ENCODE peak calls at places on chromosomes 2 and 18, in nine cellular contexts. B, L, T, Z, A, J, H, K and W are unnamed samples.

GRCh38 chr2:234405472-234405871 is 91.4 kb downstream of the ARL4C start:
- DNase-seq in K (no peak), Z (no peak), B (no peak), J (no peak), A (no peak), T (no peak), H (no peak), L (no peak), W (no peak)

GRCh38 chr2:178764097-178764496 is 43.1 kb downstream of the TTN start:
- DNase-seq in T (no peak), H (no peak), B (no peak), Z (no peak), A (no peak), K (no peak), L (no peak), J (no peak), W (no peak)

GRCh38 chr18:7576685-7577084 is 9.6 kb downstream of the PTPRM start:
- DNase-seq in K (no peak), Z (no peak), H (peak), J (no peak), T (no peak), L (no peak), A (no peak), B (no peak), W (no peak)

GRCh38 chr18:54392621-54393023 is 34.9 kb downstream of the C18orf54 start:
- DNase-seq in T (peak), J (no peak), A (no peak), B (no peak), K (no peak), H (peak), Z (no peak), L (peak), W (peak)

GRCh38 chr2:58436842-58437241 is 195.7 kb upstream of the FANCL start:
- DNase-seq in Z (no peak), K (no peak), H (no peak), T (peak), L (no peak), B (no peak), A (no peak), J (no peak), W (no peak)

GRCh38 chr18:78421392-78421791 is 558.2 kb upstream of the SALL3 start:
- DNase-seq in T (no peak), B (no peak), A (no peak), J (no peak), H (no peak), K (no peak), L (no peak), Z (no peak), W (no peak)

GRCh38 chr18:51765712-51766360 is 568.4 kb upstream of the MEX3C start:
- DNase-seq in A (no peak), L (no peak), B (no peak), K (no peak), T (no peak), H (no peak), Z (no peak), J (no peak), W (no peak)

GRCh38 chr2:108199726-108200125 is 40.0 kb upstream of the SULT1C3 start:
- DNase-seq in Z (no peak), T (no peak), H (peak), B (no peak), L (peak), A (peak), J (no peak), K (no peak), W (no peak)

GRCh38 chr2:203972066-203972465 is 35.5 kb downstream of the ICOS start:
- DNase-seq in T (no peak), Z (no peak), A (no peak), L (no peak), H (no peak), J (no peak), B (no peak), K (no peak), W (no peak)

GRCh38 chr2:38174646-38175096 is 98.7 kb upstream of the CYP1B1 start:
- DNase-seq in T (peak), Z (peak), K (no peak), L (peak), J (no peak), H (peak), B (no peak), A (peak), W (peak)

GRCh38 chr2:96977631-96978195 is 8.7 kb downstream of the FAM178B start:
- DNase-seq in Z (no peak), K (no peak), B (no peak), L (peak), T (peak), A (no peak), H (peak), J (no peak), W (no peak)
- H3K4me3 ChIP-seq in Z (no peak), K (no peak), B (no peak), L (no peak), T (no peak), A (no peak), H (no peak), J (no peak), W (no peak)

GRCh38 chr2:15560404-15560987 is 638 bp downstream of the NBAS start:
- DNase-seq in Z (no peak), H (peak), A (no peak), J (no peak), B (no peak), T (peak), L (peak), K (peak), W (no peak)
- TF ChIP-seq CTCF in Z (no peak), H (no peak), A (no peak), J (no peak), B (no peak), T (no peak), L (no peak), K (no peak), W (no peak)

DNA sequence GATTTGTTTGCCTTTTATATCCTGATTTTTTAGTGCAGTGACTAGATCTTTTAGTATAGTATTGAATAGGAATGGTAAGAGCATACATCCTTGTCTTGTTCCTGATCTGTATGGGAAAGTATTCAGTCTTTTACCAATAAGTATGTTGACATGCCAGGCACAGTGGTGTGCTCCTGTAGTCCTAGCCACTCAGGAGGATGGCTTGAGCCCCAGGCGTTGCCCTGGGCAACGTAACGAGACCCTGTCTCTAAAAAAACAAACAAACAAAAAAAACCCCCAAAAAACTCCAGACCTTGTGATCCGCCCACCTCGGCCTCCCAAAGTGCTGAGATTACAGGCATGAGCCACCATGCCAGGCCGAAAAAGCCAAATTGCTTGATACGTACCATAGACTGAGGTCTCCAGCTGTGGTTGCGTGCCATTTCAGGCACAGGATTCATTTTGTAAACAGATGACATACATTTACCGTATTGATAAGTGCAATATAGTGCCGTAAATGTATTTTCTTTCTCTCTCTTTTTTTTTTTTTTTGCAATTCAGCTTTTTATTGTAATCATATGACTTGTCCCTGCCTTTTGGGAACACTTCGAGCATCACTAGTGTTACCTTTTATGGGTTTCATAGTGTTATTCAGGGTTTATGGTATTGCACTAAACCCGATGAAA is 18.5 kb downstream of the BIRC6 start:
- DNase-seq in T (no peak), K (no peak), Z (no peak), B (no peak), J (no peak), A (no peak), H (no peak), L (no peak), W (no peak)
- H3K4me3 ChIP-seq in T (no peak), K (no peak), Z (no peak), B (no peak), J (no peak), A (no peak), H (no peak), L (no peak), W (no peak)

GRCh38 chr18:11040823-11041712 is 108.3 kb downstream of the PIEZO2 start:
- DNase-seq in Z (no peak), T (peak), K (no peak), H (peak), J (no peak), A (no peak), B (no peak), L (peak), W (peak)
- TF ChIP-seq CTCF in Z (peak), T (peak), K (peak), H (peak), J (peak), A (peak), B (peak), L (peak), W (peak)

DNA sequence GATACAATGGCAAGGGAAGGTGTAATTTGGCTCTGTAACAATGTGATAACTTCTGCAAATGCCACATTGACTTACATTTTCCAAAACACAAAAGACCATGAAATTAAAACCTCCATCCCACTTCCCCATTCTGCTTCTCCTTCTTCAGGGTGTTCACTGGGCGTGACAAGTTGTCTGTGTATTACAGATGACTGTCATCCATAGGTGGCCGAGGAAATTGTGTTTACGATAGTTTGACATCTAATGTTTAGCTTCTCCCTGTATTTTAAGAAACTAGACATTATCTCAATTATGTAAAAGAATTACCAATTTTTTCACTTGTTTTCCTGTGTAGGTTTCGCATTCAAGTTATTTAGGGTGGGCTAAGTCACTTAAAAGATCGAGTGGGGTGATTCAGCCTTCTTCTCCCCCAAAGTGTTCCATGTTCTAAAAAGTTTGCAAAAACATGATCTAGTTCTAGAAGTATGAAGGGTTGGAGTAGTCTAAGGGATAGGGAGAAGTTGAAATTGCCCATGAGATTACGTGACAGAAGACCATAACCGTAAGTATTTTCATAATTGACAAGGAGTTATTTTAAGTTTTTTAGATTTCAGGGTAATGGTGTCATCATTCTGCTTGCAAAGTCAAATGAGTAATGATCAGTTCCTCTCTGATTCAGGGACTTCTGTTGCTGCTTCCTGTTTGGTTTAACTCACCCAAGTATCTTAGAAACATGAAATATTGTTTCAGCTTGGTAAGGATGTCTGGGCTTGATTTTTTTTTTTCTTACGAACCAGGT is 25.2 kb upstream of the CYTIP start:
- DNase-seq in L (peak), T (no peak), J (no peak), A (peak), Z (no peak), K (no peak), B (no peak), H (peak), W (peak)
- H3K4me3 ChIP-seq in L (no peak), T (no peak), J (peak), A (no peak), Z (no peak), K (no peak), B (no peak), H (no peak), W (no peak)

GRCh38 chr18:74116628-74117554 is 30.7 kb downstream of the FBXO15 start:
- DNase-seq in L (peak), J (no peak), A (no peak), B (no peak), H (peak), Z (no peak), T (peak), K (no peak), W (peak)
- TF ChIP-seq CTCF in L (peak), J (peak), A (peak), B (peak), H (peak), Z (peak), T (peak), K (peak), W (peak)

GRCh38 chr2:168486440-168486839 is 30.4 kb downstream of the CERS6 start:
- DNase-seq in A (no peak), H (no peak), K (no peak), B (no peak), L (no peak), J (no peak), Z (no peak), T (no peak), W (no peak)

GRCh38 chr2:168495524-168495923 is 39.5 kb downstream of the CERS6 start:
- DNase-seq in L (no peak), Z (no peak), K (no peak), B (no peak), J (no peak), T (no peak), H (no peak), A (no peak), W (no peak)

GRCh38 chr2:168494190-168494711 is 38.2 kb downstream of the CERS6 start:
- DNase-seq in Z (no peak), B (no peak), A (no peak), T (peak), H (peak), L (peak), J (no peak), K (no peak), W (no peak)

GRCh38 chr2:168490916-168491605 is 35.0 kb downstream of the CERS6 start:
- DNase-seq in J (no peak), Z (no peak), K (no peak), B (no peak), L (no peak), A (no peak), H (no peak), T (no peak), W (no peak)

GRCh38 chr2:168490015-168490874 is 34.2 kb downstream of the CERS6 start:
- DNase-seq in A (no peak), L (peak), Z (no peak), T (peak), B (no peak), H (peak), J (no peak), K (no peak), W (no peak)
- H3K4me3 ChIP-seq in A (peak), L (no peak), Z (no peak), T (no peak), B (no peak), H (no peak), J (no peak), K (no peak), W (no peak)

GRCh38 chr2:162994718-162995117 is 156.2 kb upstream of the KCNH7 start:
- DNase-seq in H (no peak), L (no peak), A (no peak), J (no peak), K (no peak), Z (no peak), B (no peak), T (no peak), W (no peak)

GRCh38 chr2:162992828-162993227 is 154.3 kb upstream of the KCNH7 start:
- DNase-seq in J (no peak), B (no peak), T (no peak), A (no peak), L (no peak), Z (no peak), K (no peak), H (no peak), W (no peak)

DNA sequence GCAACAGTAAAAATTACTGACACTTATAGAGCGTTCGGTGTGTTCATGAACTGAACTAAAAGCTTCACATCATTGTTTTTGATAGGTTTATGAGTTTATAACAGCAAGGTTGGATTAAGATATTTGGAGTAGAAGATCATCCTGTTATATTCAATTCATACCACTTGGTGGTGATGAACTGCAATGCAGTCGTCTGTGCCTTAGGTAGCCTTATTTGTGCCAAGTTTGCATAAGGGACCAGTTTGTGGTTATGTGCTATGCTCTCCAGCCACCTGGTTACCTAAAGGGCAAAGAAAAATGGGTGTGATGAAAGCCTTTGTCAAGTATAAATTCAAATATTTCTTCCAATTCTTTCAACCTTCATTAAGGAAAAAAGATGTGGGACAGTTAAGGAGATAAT is 150.9 kb upstream of the KCNH7 start:
- DNase-seq in J (no peak), K (no peak), Z (no peak), L (no peak), A (no peak), H (no peak), B (no peak), T (no peak), W (no peak)
- TF ChIP-seq CTCF in J (no peak), K (no peak), Z (no peak), L (peak), A (no peak), H (no peak), B (no peak), T (no peak), W (no peak)